ENCODE peak calls at places on chromosomes 5 and 9, in ten cellular contexts. One of them, this sample, is unnamed.
A peak's percentile ranks its signal among the peaks of the same experiment; 100 is the strongest.

GRCh38 chr9:111783857-111784256 is 10.9 kb downstream of the SHOC1 start:
- DNase-seq in mesothelial cell of epicardium: no peak
- DNase-seq in left ventricle myocardium superior: no peak
- DNase-seq in HT1080: no peak
- DNase-seq in GM04503: no peak
- DNase-seq in mucosa of descending colon: no peak
- DNase-seq in MV-4-11: no peak
- DNase-seq in fibroblast of lung: no peak
- DNase-seq in CD4-positive, alpha-beta memory T cell: no peak
- DNase-seq in activated effector memory CD4-positive, alpha-beta T cell treated with Interleukin-2 at 50 U/mL for 16 hours: no peak
- DNase-seq in this sample: no peak

GRCh38 chr5:8134609-8135008 is 265.7 kb downstream of the MTRR start:
- DNase-seq in mesothelial cell of epicardium: no peak
- DNase-seq in left ventricle myocardium superior: no peak
- DNase-seq in HT1080: no peak
- DNase-seq in GM04503: no peak
- DNase-seq in mucosa of descending colon: no peak
- DNase-seq in MV-4-11: no peak
- DNase-seq in fibroblast of lung: no peak
- DNase-seq in CD4-positive, alpha-beta memory T cell: no peak
- DNase-seq in activated effector memory CD4-positive, alpha-beta T cell treated with Interleukin-2 at 50 U/mL for 16 hours: no peak
- DNase-seq in this sample: no peak

GRCh38 chr9:98781588-98782383 is 14.6 kb downstream of the ANKS6 start:
- DNase-seq in mesothelial cell of epicardium: no peak
- DNase-seq in left ventricle myocardium superior: no peak
- DNase-seq in HT1080: no peak
- DNase-seq in GM04503: no peak
- DNase-seq in mucosa of descending colon: peak; percentile 69
- DNase-seq in MV-4-11: peak; percentile 28
- DNase-seq in fibroblast of lung: peak; percentile 6
- DNase-seq in CD4-positive, alpha-beta memory T cell: no peak
- DNase-seq in activated effector memory CD4-positive, alpha-beta T cell treated with Interleukin-2 at 50 U/mL for 16 hours: no peak
- DNase-seq in this sample: no peak

GRCh38 chr5:138241688-138242547 is 28.8 kb upstream of the CDC23 start:
- DNase-seq in mesothelial cell of epicardium: no peak
- DNase-seq in left ventricle myocardium superior: peak; percentile 52
- DNase-seq in HT1080: no peak
- DNase-seq in GM04503: no peak
- DNase-seq in mucosa of descending colon: peak; percentile 28
- DNase-seq in MV-4-11: peak; percentile 7
- DNase-seq in fibroblast of lung: peak; percentile 32
- DNase-seq in CD4-positive, alpha-beta memory T cell: peak; percentile 11
- DNase-seq in activated effector memory CD4-positive, alpha-beta T cell treated with Interleukin-2 at 50 U/mL for 16 hours: no peak
- DNase-seq in this sample: no peak

GRCh38 chr5:122565331-122565730 is 209.5 kb upstream of the SNX2 start:
- DNase-seq in mesothelial cell of epicardium: no peak
- DNase-seq in left ventricle myocardium superior: no peak
- DNase-seq in HT1080: no peak
- DNase-seq in GM04503: no peak
- DNase-seq in mucosa of descending colon: no peak
- DNase-seq in MV-4-11: no peak
- DNase-seq in fibroblast of lung: peak; percentile 6
- DNase-seq in CD4-positive, alpha-beta memory T cell: no peak
- DNase-seq in activated effector memory CD4-positive, alpha-beta T cell treated with Interleukin-2 at 50 U/mL for 16 hours: no peak
- DNase-seq in this sample: no peak

GRCh38 chr5:16245956-16246355 is 66.4 kb upstream of the MARCHF11 start:
- DNase-seq in mesothelial cell of epicardium: no peak
- DNase-seq in left ventricle myocardium superior: no peak
- DNase-seq in HT1080: no peak
- DNase-seq in GM04503: no peak
- DNase-seq in mucosa of descending colon: no peak
- DNase-seq in MV-4-11: no peak
- DNase-seq in fibroblast of lung: no peak
- DNase-seq in CD4-positive, alpha-beta memory T cell: no peak
- DNase-seq in activated effector memory CD4-positive, alpha-beta T cell treated with Interleukin-2 at 50 U/mL for 16 hours: no peak
- DNase-seq in this sample: no peak

GRCh38 chr9:5851445-5851844 is 18.5 kb upstream of the ERMP1 start:
- DNase-seq in mesothelial cell of epicardium: no peak
- DNase-seq in left ventricle myocardium superior: no peak
- DNase-seq in HT1080: peak; percentile 47
- DNase-seq in GM04503: no peak
- DNase-seq in mucosa of descending colon: no peak
- DNase-seq in MV-4-11: peak; percentile 99
- DNase-seq in fibroblast of lung: peak; percentile 54
- DNase-seq in CD4-positive, alpha-beta memory T cell: no peak
- DNase-seq in activated effector memory CD4-positive, alpha-beta T cell treated with Interleukin-2 at 50 U/mL for 16 hours: no peak
- DNase-seq in this sample: peak; percentile 78

GRCh38 chr5:148972958-148973357 is 89.9 kb downstream of the SH3TC2 start:
- DNase-seq in mesothelial cell of epicardium: no peak
- DNase-seq in left ventricle myocardium superior: no peak
- DNase-seq in HT1080: peak; percentile 97
- DNase-seq in GM04503: peak; percentile 56
- DNase-seq in mucosa of descending colon: no peak
- DNase-seq in MV-4-11: peak; percentile 21
- DNase-seq in fibroblast of lung: peak; percentile 87
- DNase-seq in CD4-positive, alpha-beta memory T cell: no peak
- DNase-seq in activated effector memory CD4-positive, alpha-beta T cell treated with Interleukin-2 at 50 U/mL for 16 hours: no peak
- DNase-seq in this sample: no peak

GRCh38 chr5:129664336-129664937 is 83.5 kb upstream of the MINAR2 start:
- DNase-seq in mesothelial cell of epicardium: no peak
- DNase-seq in left ventricle myocardium superior: no peak
- DNase-seq in HT1080: peak; percentile 17
- DNase-seq in GM04503: no peak
- DNase-seq in mucosa of descending colon: no peak
- DNase-seq in MV-4-11: peak; percentile 6
- DNase-seq in fibroblast of lung: peak; percentile 29
- DNase-seq in CD4-positive, alpha-beta memory T cell: peak; percentile 19
- DNase-seq in activated effector memory CD4-positive, alpha-beta T cell treated with Interleukin-2 at 50 U/mL for 16 hours: no peak
- DNase-seq in this sample: peak; percentile 14